ENCODE peak calls at places on chromosomes 11 and 22, in eight cellular contexts. X is iris pigment epithelial cell; R is cardiac septum; H is pancreas; G is memory B cell; Q is SK-N-SH; N is SJSA1; S is CD8-positive, alpha-beta T cell. D is an unnamed sample.

GRCh38 chr22:48761546-48761945 is 1066.1 kb downstream of the BRD1 start:
- DNase-seq in Q (no peak), N (peak; percentile 29), H (peak; percentile 2), S (peak; percentile 11), R (peak; percentile 39), G (no peak), X (no peak), D (no peak)

GRCh38 chr11:5265832-5266231 is 3.9 kb downstream of the HBE1 start:
- DNase-seq in X (no peak), R (no peak), H (no peak), S (no peak), Q (no peak), G (no peak), N (no peak), D (no peak)

GRCh38 chr11:83681045-83681781 is 395.0 kb upstream of the CCDC90B start:
- DNase-seq in G (no peak), Q (no peak), S (no peak), N (no peak), X (no peak), H (no peak), R (no peak), D (no peak)

GRCh38 chr11:72015511-72016061 is 16.9 kb downstream of the IL18BP start:
- DNase-seq in X (peak; percentile 41), H (no peak), R (no peak), N (no peak), Q (no peak), S (no peak), G (no peak), D (no peak)

GRCh38 chr11:107969219-107969618 is 39.5 kb upstream of the CUL5 start:
- DNase-seq in R (no peak), N (no peak), Q (peak; percentile 30), G (no peak), S (no peak), H (no peak), X (peak; percentile 8), D (no peak)

GRCh38 chr11:120774591-120775386 is 249.1 kb upstream of the TBCEL start:
- DNase-seq in R (no peak), G (no peak), Q (no peak), H (no peak), S (no peak), N (peak; percentile 9), X (no peak), D (no peak)

GRCh38 chr22:46519377-46519776 is 18.0 kb downstream of the CELSR1 start:
- DNase-seq in Q (no peak), G (no peak), X (no peak), S (no peak), R (no peak), N (no peak), H (no peak), D (no peak)

GRCh38 chr11:128627666-128628342 is 40.4 kb upstream of the ETS1 start:
- DNase-seq in G (no peak), H (no peak), Q (peak; percentile 51), X (no peak), S (no peak), N (no peak), R (no peak), D (no peak)

GRCh38 chr11:350723-351255 is 18.5 kb upstream of the B4GALNT4 start:
- DNase-seq in H (no peak), G (no peak), N (no peak), X (peak; percentile 86), R (no peak), S (peak; percentile 47), Q (no peak), D (no peak)

GRCh38 chr11:105022998-105023397 is at the start of gene CASP5:
- DNase-seq in R (no peak), N (no peak), G (no peak), S (no peak), Q (no peak), X (no peak), H (no peak), D (no peak)

GRCh38 chr11:28887681-28888080 is 779.5 kb downstream of the METTL15 start:
- DNase-seq in H (no peak), Q (no peak), X (no peak), R (no peak), N (no peak), S (no peak), G (no peak), D (no peak)

GRCh38 chr11:126347751-126348628 is 7.5 kb upstream of the ST3GAL4 start:
- DNase-seq in R (peak; percentile 63), G (no peak), S (no peak), N (no peak), X (no peak), H (no peak), Q (no peak), D (no peak)

GRCh38 chr11:64763804-64764611 is 4.2 kb upstream of the PYGM start:
- DNase-seq in H (no peak), S (peak; percentile 85), Q (no peak), N (peak; percentile 95), G (peak; percentile 42), R (peak; percentile 50), X (no peak), D (peak; percentile 85)

GRCh38 chr11:66339163-66339675 is 3.0 kb upstream of the RIN1 start:
- DNase-seq in Q (no peak), N (no peak), G (no peak), R (no peak), X (no peak), H (no peak), S (no peak), D (no peak)

GRCh38 chr11:108135845-108136599 is 14.7 kb downstream of the ACAT1 start:
- DNase-seq in H (no peak), N (no peak), G (no peak), S (no peak), X (peak; percentile 41), R (no peak), Q (no peak), D (peak; percentile 35)

GRCh38 chr11:64472593-64473455 is 113.9 kb downstream of the RPS6KA4 start:
- DNase-seq in X (no peak), S (no peak), H (peak; percentile 38), G (no peak), Q (no peak), N (peak; percentile 36), R (no peak), D (no peak)

GRCh38 chr11:123284454-123284853 is 89.4 kb upstream of the CLMP start:
- DNase-seq in X (no peak), H (no peak), Q (peak; percentile 77), S (no peak), N (no peak), G (no peak), R (no peak), D (no peak)

GRCh38 chr22:20061481-20061861 is 18.6 kb upstream of the DGCR8 start:
- DNase-seq in H (no peak), G (no peak), S (no peak), N (no peak), Q (no peak), X (peak; percentile 36), R (no peak), D (no peak)

GRCh38 chr11:109971184-109971523 is 122.0 kb upstream of the ZC3H12C start:
- DNase-seq in G (no peak), X (peak; percentile 90), R (no peak), Q (no peak), S (no peak), H (no peak), N (no peak), D (no peak)

GRCh38 chr11:131914299-131914902 is 544.0 kb downstream of the NTM start:
- DNase-seq in R (no peak), S (no peak), Q (peak; percentile 34), N (no peak), X (peak; percentile 29), H (no peak), G (no peak), D (no peak)

D was measured in naive thymus-derived CD4-positive, alpha-beta T cell.